ENCODE peak calls at places on chromosome 15, in nine cellular contexts. C is A549, S is heart right ventricle, B is IMR-90, M is ovary, H is suprapubic skin, Q is kidney, P is neural progenitor cell, N is mesendoderm. X is an unnamed sample.

GRCh38 chr15:71237456-71238188 is 122.4 kb downstream of the THSD4 start:
- DNase-seq in C (peak), S (peak), B (peak), M (peak), H (no peak), Q (peak), P (no peak), N (peak), X (no peak)

GRCh38 chr15:56207711-56208110 is 36.0 kb downstream of the RFX7 start:
- DNase-seq in C (no peak), S (no peak), B (no peak), M (no peak), H (no peak), Q (no peak), P (no peak), N (no peak), X (no peak)

GRCh38 chr15:58330836-58331561 is 100.8 kb upstream of the LIPC start:
- DNase-seq in C (no peak), S (no peak), B (no peak), M (no peak), H (no peak), Q (no peak), P (no peak), N (peak), X (no peak)

GRCh38 chr15:94293411-94294402 is 62.3 kb downstream of the MCTP2 start:
- DNase-seq in C (no peak), S (no peak), B (peak), M (no peak), H (no peak), Q (no peak), P (no peak), N (no peak), X (no peak)

GRCh38 chr15:81388431-81388760 is 14.4 kb upstream of the TMC3 start:
- DNase-seq in C (no peak), S (no peak), B (no peak), M (no peak), H (no peak), Q (no peak), P (no peak), N (no peak), X (no peak)

GRCh38 chr15:92936138-92936537 is 36.0 kb downstream of the CHD2 start:
- DNase-seq in C (no peak), S (no peak), B (no peak), M (no peak), H (no peak), Q (no peak), P (no peak), N (no peak), X (no peak)

GRCh38 chr15:77224352-77224751 is 153.4 kb upstream of the TSPAN3 start:
- DNase-seq in C (no peak), S (no peak), B (no peak), M (no peak), H (no peak), Q (no peak), P (peak), N (no peak), X (no peak)

GRCh38 chr15:91862891-91863520 is 9.5 kb downstream of the SLCO3A1 start:
- DNase-seq in C (no peak), S (no peak), B (no peak), M (no peak), H (no peak), Q (no peak), P (no peak), N (no peak), X (no peak)

GRCh38 chr15:68511073-68511991 is 67.5 kb upstream of the CORO2B start:
- DNase-seq in C (no peak), S (no peak), B (peak), M (peak), H (peak), Q (no peak), P (no peak), N (no peak), X (no peak)

GRCh38 chr15:63551400-63551799 is 45.8 kb upstream of the FBXL22 start:
- DNase-seq in C (no peak), S (no peak), B (peak), M (no peak), H (no peak), Q (no peak), P (no peak), N (no peak), X (no peak)

GRCh38 chr15:43794269-43795037 is 2.3 kb downstream of the SERF2 start:
- DNase-seq in C (no peak), S (no peak), B (peak), M (no peak), H (no peak), Q (no peak), P (no peak), N (peak), X (no peak)

GRCh38 chr15:40379853-40380252 is 2.7 kb upstream of the KNSTRN start:
- DNase-seq in C (peak), S (peak), B (peak), M (peak), H (no peak), Q (no peak), P (no peak), N (peak), X (no peak)

GRCh38 chr15:31468911-31469800 is 142.5 kb downstream of the KLF13 start:
- DNase-seq in C (no peak), S (no peak), B (no peak), M (no peak), H (peak), Q (peak), P (no peak), N (no peak), X (no peak)

GRCh38 chr15:77031376-77032050 is 36.6 kb downstream of the PSTPIP1 start:
- DNase-seq in C (no peak), S (no peak), B (peak), M (no peak), H (peak), Q (peak), P (no peak), N (no peak), X (no peak)

GRCh38 chr15:45402955-45403892 is 24.9 kb upstream of the GATM start:
- DNase-seq in C (peak), S (peak), B (peak), M (no peak), H (peak), Q (peak), P (peak), N (peak), X (no peak)

GRCh38 chr15:82850731-82851130 is 41.3 kb downstream of the WHAMM start:
- DNase-seq in C (no peak), S (no peak), B (no peak), M (no peak), H (no peak), Q (no peak), P (no peak), N (no peak), X (no peak)

GRCh38 chr15:76939715-76940114 is 8.2 kb downstream of the RCN2 start:
- DNase-seq in C (no peak), S (no peak), B (peak), M (no peak), H (no peak), Q (no peak), P (no peak), N (no peak), X (no peak)

GRCh38 chr15:38297623-38298388 is 45.2 kb downstream of the SPRED1 start:
- DNase-seq in C (no peak), S (no peak), B (peak), M (no peak), H (no peak), Q (no peak), P (no peak), N (no peak), X (no peak)

GRCh38 chr15:31360158-31360561 is 33.5 kb downstream of the KLF13 start:
- DNase-seq in C (no peak), S (no peak), B (no peak), M (no peak), H (no peak), Q (no peak), P (no peak), N (no peak), X (no peak)

GRCh38 chr15:93929375-93930094 is 301.8 kb upstream of the MCTP2 start:
- DNase-seq in C (no peak), S (peak), B (peak), M (peak), H (no peak), Q (no peak), P (peak), N (peak), X (peak)

GRCh38 chr15:67303490-67304363 is 49.1 kb downstream of the IQCH start:
- DNase-seq in C (peak), S (peak), B (peak), M (no peak), H (no peak), Q (no peak), P (peak), N (peak), X (no peak)

GRCh38 chr15:49902791-49903481 is 216.1 kb downstream of the ATP8B4 start:
- DNase-seq in C (peak), S (peak), B (peak), M (no peak), H (no peak), Q (no peak), P (no peak), N (no peak), X (peak)

GRCh38 chr15:76871930-76872329 is 33.2 kb downstream of the SCAPER start:
- DNase-seq in C (no peak), S (no peak), B (no peak), M (no peak), H (no peak), Q (no peak), P (no peak), N (no peak), X (no peak)

GRCh38 chr15:31328999-31329639 is 2.5 kb downstream of the KLF13 start:
- DNase-seq in C (no peak), S (no peak), B (no peak), M (no peak), H (no peak), Q (peak), P (peak), N (peak), X (no peak)

GRCh38 chr15:80599359-80599758 is 95.8 kb upstream of the ABHD17C start:
- DNase-seq in C (peak), S (no peak), B (peak), M (no peak), H (no peak), Q (no peak), P (no peak), N (no peak), X (no peak)

GRCh38 chr15:53527996-53528395 is 231.5 kb downstream of the WDR72 start:
- DNase-seq in C (peak), S (no peak), B (no peak), M (no peak), H (no peak), Q (no peak), P (no peak), N (peak), X (no peak)

GRCh38 chr15:74565381-74566085 is 24.5 kb downstream of the ARID3B start:
- DNase-seq in C (no peak), S (no peak), B (no peak), M (no peak), H (no peak), Q (no peak), P (peak), N (no peak), X (no peak)
- H3K27ac ChIP-seq in C (no peak), S (no peak), B (no peak), M (no peak), H (no peak), Q (no peak), P (peak), N (no peak), X (no peak)

GRCh38 chr15:89199734-89200133 is 21.6 kb downstream of the RLBP1 start:
- DNase-seq in C (no peak), S (peak), B (no peak), M (no peak), H (no peak), Q (no peak), P (peak), N (peak), X (no peak)
- H3K27ac ChIP-seq in C (no peak), S (peak), B (no peak), M (no peak), H (peak), Q (no peak), P (peak), N (no peak), X (peak)

DNA sequence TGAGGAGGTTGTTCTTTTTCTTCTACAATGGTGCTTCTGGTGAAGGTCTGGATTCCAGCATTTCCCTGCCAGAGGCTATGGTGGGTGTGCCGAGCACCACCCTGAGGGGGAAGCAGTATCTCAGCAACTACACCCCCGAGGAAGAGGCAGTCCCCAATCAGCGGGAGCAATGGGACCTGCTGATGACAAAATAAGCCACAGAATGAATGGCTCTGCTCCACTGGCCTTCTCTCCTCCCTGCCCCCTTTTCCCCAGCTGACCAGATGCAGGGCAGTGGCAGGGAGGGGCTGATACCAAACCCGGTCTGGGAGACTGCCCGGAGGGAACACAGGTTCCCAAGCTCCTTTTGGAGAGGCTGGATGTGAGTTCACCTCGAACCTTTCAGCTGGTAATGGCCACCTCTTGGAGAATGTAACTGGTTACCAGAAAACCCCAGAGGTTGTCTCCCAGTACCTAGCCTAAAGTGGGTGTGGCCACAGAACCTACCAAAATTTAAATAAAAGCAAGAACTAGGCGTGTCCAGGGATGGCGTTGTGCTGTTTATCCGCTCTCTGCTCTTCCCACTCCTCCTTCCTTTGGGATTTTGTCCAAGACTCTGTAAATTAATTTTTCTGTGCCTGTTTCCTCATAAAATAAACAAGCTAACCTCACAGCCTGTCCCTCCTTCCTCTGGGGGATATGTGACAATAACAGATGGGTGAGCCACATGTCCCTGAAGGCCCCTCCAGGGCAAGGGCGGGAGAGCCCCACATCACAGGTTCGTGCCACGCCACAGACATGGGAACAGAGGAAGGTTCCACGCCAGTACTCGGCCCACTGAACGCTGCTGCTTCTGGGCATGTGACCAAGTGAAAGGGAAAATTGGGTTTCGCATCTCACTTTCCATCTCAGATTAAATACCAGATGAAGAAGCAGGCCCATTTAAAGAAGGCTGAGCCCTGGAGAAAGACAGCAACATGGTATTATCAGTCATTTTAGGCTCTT is 35.1 kb upstream of the SPTBN5 start:
- DNase-seq in C (peak), S (peak), B (no peak), M (no peak), H (no peak), Q (peak), P (peak), N (no peak), X (no peak)
- H3K27ac ChIP-seq in C (peak), S (peak), B (peak), M (no peak), H (peak), Q (peak), P (no peak), N (no peak), X (no peak)

GRCh38 chr15:29533667-29534066 is 264.0 kb upstream of the NSMCE3 start:
- DNase-seq in C (no peak), S (no peak), B (no peak), M (no peak), H (no peak), Q (no peak), P (no peak), N (peak), X (no peak)

GRCh38 chr15:29534378-29534777 is 264.8 kb upstream of the NSMCE3 start:
- DNase-seq in C (peak), S (no peak), B (no peak), M (no peak), H (no peak), Q (no peak), P (no peak), N (peak), X (no peak)

GRCh38 chr15:29538110-29538509 is 268.5 kb upstream of the NSMCE3 start:
- DNase-seq in C (peak), S (no peak), B (no peak), M (no peak), H (no peak), Q (no peak), P (no peak), N (no peak), X (no peak)

GRCh38 chr15:29539736-29540135 is 270.1 kb upstream of the NSMCE3 start:
- DNase-seq in C (no peak), S (no peak), B (no peak), M (no peak), H (no peak), Q (no peak), P (no peak), N (no peak), X (no peak)

DNA sequence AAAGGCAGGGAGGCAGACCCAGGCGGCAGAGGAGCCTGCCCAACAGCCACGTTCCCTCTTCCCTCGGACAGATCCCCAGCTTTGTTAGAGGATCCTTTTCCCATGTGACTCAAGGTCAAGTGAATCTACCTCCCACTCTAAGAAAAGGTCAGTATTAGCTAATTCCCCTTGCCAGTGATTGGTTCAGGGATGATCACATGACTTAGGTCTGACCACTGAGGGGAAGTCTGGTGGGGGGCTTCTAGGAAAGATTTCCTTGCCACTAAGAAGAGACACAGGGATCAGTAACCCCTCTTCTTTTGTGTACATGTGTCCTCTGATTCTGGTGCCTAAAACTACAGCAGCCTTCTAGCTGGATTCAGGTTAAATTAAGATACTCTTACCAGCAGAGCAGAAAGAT is 266.3 kb upstream of the NSMCE3 start:
- DNase-seq in C (no peak), S (no peak), B (no peak), M (no peak), H (no peak), Q (no peak), P (no peak), N (no peak), X (no peak)
- H3K27ac ChIP-seq in C (no peak), S (no peak), B (no peak), M (no peak), H (no peak), Q (no peak), P (no peak), N (no peak), X (no peak)

DNA sequence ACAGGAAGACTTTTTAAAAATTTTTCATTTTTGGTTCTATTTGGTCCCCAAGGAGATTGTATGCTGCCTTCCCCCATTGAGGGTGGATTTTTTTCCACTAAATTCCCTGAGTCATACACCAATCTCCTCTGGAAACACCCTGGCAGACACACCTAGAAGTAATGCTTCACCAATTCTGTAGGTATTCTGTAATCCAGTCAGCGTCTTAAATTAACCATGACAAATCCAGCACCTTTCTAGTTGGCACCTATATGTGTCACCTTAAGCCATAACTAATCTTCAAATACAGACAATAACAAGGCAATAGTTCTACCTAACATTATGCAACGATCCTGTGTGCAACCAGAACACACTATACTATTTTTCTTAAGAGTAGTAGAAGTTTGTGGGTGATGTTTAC is 459.1 kb upstream of the NDN start:
- DNase-seq in C (no peak), S (no peak), B (no peak), M (no peak), H (no peak), Q (no peak), P (no peak), N (no peak), X (no peak)
- H3K27ac ChIP-seq in C (no peak), S (no peak), B (no peak), M (no peak), H (no peak), Q (no peak), P (no peak), N (no peak), X (no peak)

GRCh38 chr15:85700767-85701166 is 94.0 kb downstream of the KLHL25 start:
- DNase-seq in C (no peak), S (no peak), B (no peak), M (no peak), H (no peak), Q (no peak), P (no peak), N (no peak), X (no peak)
- H3K27ac ChIP-seq in C (no peak), S (no peak), B (no peak), M (no peak), H (no peak), Q (no peak), P (no peak), N (no peak), X (no peak)

DNA sequence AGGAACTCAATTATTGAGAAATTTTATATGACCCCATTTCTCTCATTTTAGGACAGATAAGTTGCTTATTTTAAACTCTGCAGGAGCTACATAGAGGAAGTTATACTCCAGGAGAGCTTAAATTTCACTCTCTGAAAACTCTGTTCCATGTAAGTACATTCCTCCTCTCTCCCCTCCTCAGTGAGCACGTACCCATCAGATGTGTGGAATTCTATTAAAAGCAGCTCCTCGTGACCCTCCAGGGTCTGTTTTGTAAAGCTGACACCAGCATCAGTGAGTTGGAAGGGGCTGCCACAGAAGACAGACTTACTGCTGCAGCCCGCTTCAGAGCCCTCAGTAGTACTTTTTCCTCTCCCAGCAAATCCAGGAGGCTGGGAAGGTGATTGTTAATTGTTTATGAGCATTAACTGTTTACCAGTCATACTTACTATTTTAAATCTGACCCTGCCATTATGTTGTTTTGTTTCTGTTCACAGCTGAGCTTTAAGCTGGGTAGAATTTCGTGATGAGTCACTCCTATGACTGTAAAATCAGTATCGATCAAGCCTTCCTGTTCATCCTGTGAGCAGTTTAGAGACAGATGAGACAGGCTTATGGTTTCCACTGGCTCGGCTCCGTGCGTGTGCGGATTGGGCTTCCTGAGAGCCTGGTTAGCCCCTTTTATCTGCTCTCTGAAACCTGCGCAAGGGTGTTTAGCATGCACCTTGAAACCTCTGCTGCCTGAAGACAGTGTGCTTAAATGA is 20.4 kb downstream of the IGF1R start:
- DNase-seq in C (no peak), S (no peak), B (peak), M (no peak), H (no peak), Q (no peak), P (no peak), N (no peak), X (no peak)
- H3K27ac ChIP-seq in C (no peak), S (peak), B (peak), M (peak), H (peak), Q (no peak), P (no peak), N (peak), X (no peak)

DNA sequence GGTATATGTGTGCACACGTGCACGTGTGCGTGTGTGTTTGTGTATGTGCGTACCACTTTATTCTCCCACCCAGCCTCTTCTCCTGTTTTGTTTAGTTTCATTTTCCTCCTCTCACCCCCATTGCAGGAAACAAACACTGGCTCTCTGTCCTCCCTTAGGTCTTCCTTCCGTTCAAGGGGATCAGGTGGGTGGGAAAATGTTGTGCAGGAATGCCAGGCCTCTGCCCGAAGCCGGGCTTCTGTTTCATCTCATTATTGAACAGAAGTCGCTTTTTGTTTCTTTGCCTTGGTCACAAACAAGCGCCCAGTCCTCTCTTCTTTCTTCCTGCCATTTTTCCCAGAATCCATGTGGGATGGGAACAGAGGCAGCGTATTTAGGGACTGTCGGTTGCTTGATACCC is 69.6 kb downstream of the IGF1R start:
- DNase-seq in C (no peak), S (no peak), B (no peak), M (no peak), H (no peak), Q (no peak), P (no peak), N (no peak), X (no peak)
- H3K27ac ChIP-seq in C (no peak), S (peak), B (no peak), M (no peak), H (peak), Q (no peak), P (no peak), N (no peak), X (peak)

X was measured in substantia nigra.